ENCODE peak calls at places on chromosomes 13 and 19, in four cellular contexts. W, P, L and G are unnamed samples.

GRCh38 chr19:8696993-8697392 is 1.6 kb downstream of the ACTL9 start:
- DNase-seq in P (no peak), W (no peak), L (no peak), G (no peak)

GRCh38 chr13:31350560-31350959 is 150.8 kb downstream of the B3GLCT start:
- DNase-seq in L (no peak), P (no peak), W (no peak), G (no peak)

GRCh38 chr13:50129923-50130685 is 114.9 kb downstream of the KCNRG start:
- DNase-seq in P (peak), W (no peak), L (no peak), G (peak)

GRCh38 chr13:63554157-63554556 is 2138.5 kb upstream of the PCDH20 start:
- DNase-seq in P (no peak), W (no peak), L (no peak), G (no peak)

GRCh38 chr13:66348745-66349720 is 881.1 kb downstream of the PCDH9 start:
- DNase-seq in W (no peak), P (no peak), L (no peak), G (no peak)

GRCh38 chr19:18234194-18234593 is 8.0 kb upstream of the PDE4C start:
- DNase-seq in W (no peak), L (no peak), P (no peak), G (no peak)

GRCh38 chr19:7540761-7541480 is 5.4 kb downstream of the PNPLA6 start:
- DNase-seq in P (peak), W (no peak), L (no peak), G (peak)

GRCh38 chr19:46746281-46746965 is at the start of gene STRN4:
- DNase-seq in L (no peak), P (peak), W (no peak), G (peak)

GRCh38 chr13:46759861-46760260 is 37.1 kb downstream of the ESD start:
- DNase-seq in W (no peak), P (no peak), L (no peak), G (no peak)

GRCh38 chr13:72959643-72960042 is 99.2 kb upstream of the KLF5 start:
- DNase-seq in L (no peak), W (no peak), P (no peak), G (no peak)

GRCh38 chr13:33509642-33510229 is 224.2 kb upstream of the STARD13 start:
- DNase-seq in W (no peak), P (no peak), L (no peak), G (no peak)

GRCh38 chr13:97257800-97258799 is 36.0 kb downstream of the MBNL2 start:
- DNase-seq in L (peak), P (no peak), W (peak), G (no peak)

GRCh38 chr13:100340865-100341264 is 247.7 kb downstream of the GGACT start:
- DNase-seq in L (no peak), W (no peak), P (no peak), G (no peak)

GRCh38 chr13:28012896-28013295 is 24.4 kb upstream of the URAD start:
- DNase-seq in P (no peak), W (no peak), L (peak), G (no peak)

GRCh38 chr19:37217533-37217854 is 520 bp upstream of the ZNF383 start:
- DNase-seq in W (no peak), P (no peak), L (no peak), G (peak)

GRCh38 chr19:8240274-8241229 is 31.4 kb downstream of the CERS4 start:
- DNase-seq in L (peak), P (peak), W (peak), G (peak)

GRCh38 chr13:63249411-63249810 is 1833.8 kb upstream of the PCDH20 start:
- DNase-seq in L (no peak), P (no peak), W (no peak), G (no peak)

GRCh38 chr19:38251564-38252051 is 4.6 kb downstream of the PPP1R14A start:
- DNase-seq in L (no peak), W (no peak), P (no peak), G (no peak)

GRCh38 chr19:7868326-7868670 is 5.9 kb downstream of the PRR36 start:
- DNase-seq in L (no peak), P (no peak), W (no peak), G (no peak)

GRCh38 chr13:29369060-29369743 is 226.3 kb downstream of the SLC7A1 start:
- DNase-seq in W (peak), P (no peak), L (peak), G (peak)

GRCh38 chr19:1421958-1422305 is 14.5 kb downstream of the DAZAP1 start:
- DNase-seq in P (no peak), W (no peak), L (no peak), G (no peak)

GRCh38 chr19:43956827-43957226 is 5.8 kb downstream of the ZNF221 start:
- DNase-seq in L (no peak), P (no peak), W (no peak), G (no peak)

GRCh38 chr13:102312841-102313240 is 89.0 kb downstream of the FGF14 start:
- DNase-seq in P (no peak), W (no peak), L (no peak), G (no peak)

GRCh38 chr19:48554385-48555091 is 2.6 kb downstream of the SULT2B1 start:
- DNase-seq in P (peak), L (no peak), W (peak), G (no peak)

GRCh38 chr13:45372189-45373115 is 31.5 kb upstream of the TPT1 start:
- DNase-seq in P (no peak), W (no peak), L (no peak), G (no peak)

GRCh38 chr13:100214886-100215285 is 126.0 kb downstream of the PCCA start:
- DNase-seq in L (no peak), P (no peak), W (no peak), G (no peak)

GRCh38 chr13:106649495-106649894 is 81.6 kb upstream of the ARGLU1 start:
- DNase-seq in P (no peak), L (no peak), W (no peak), G (no peak)

GRCh38 chr13:109629737-109630136 is 156.6 kb downstream of the IRS2 start:
- DNase-seq in L (no peak), W (no peak), P (no peak), G (no peak)

GRCh38 chr13:91659583-91660415 is 261.4 kb downstream of the GPC5 start:
- DNase-seq in W (no peak), P (no peak), L (peak), G (no peak)

GRCh38 chr19:48310227-48310626 is 15.1 kb upstream of the EMP3 start:
- DNase-seq in W (peak), P (no peak), L (no peak), G (no peak)

GRCh38 chr19:29667390-29667783 is 2.1 kb downstream of the PLEKHF1 start:
- DNase-seq in L (no peak), P (no peak), W (no peak), G (no peak)
- H3K4me2 ChIP-seq in L (peak), P (peak), W (peak), G (no peak)

DNA sequence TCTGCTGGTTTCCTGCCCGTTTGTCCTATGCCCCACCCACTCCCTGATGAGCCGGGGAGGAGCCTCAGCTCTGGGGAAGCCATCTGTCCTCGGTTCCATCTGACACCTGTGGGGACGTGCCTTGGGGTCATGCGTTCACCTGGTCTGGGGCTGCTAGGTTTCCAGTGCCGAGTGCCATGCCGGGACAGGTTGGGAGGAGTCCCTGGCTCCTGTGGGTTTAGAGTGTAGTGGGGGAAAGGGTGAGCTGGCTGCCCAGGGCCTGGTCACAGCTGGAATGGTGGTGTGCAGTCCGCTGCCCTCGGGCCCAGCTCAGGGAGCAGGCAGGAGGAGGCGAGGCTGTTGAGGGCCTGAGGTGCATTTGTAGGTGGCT is 2.5 kb downstream of the KDM4B start:
- DNase-seq in W (peak), L (no peak), P (peak), G (peak)
- TF ChIP-seq CHD2 in W (no peak), L (no peak), P (no peak), G (no peak)

DNA sequence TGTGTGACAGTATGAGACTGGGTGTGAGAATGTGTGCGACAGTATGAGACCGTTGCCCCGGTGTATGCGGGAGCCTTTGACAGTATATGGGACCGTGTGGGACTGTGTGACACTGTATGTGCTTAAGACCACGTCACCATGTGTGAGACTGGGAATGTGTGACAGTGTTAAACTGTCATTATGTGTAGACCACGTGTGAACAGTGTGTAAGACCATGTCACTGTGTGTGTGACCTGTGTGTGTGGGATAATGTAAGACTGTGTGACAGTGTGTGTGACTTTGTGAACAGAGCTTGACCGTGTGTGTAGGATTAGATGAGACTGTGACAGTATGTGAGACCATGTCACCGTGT is 549 bp downstream of the ZNF583 start:
- DNase-seq in W (no peak), L (no peak), P (no peak), G (no peak)
- H3K9ac ChIP-seq in W (peak), L (peak), P (peak), G (peak)

GRCh38 chr19:15934332-15935078 is at the start of gene CYP4F11:
- DNase-seq in W (peak), L (no peak), P (no peak), G (no peak)

GRCh38 chr19:15936173-15936572 is 1.8 kb upstream of the CYP4F11 start:
- DNase-seq in L (no peak), W (no peak), P (no peak), G (no peak)

GRCh38 chr19:15935167-15935702 is 906 bp upstream of the CYP4F11 start:
- DNase-seq in L (no peak), P (no peak), W (peak), G (no peak)

GRCh38 chr19:15937771-15938170 is 3.4 kb upstream of the CYP4F11 start:
- DNase-seq in W (no peak), P (no peak), L (no peak), G (no peak)

DNA sequence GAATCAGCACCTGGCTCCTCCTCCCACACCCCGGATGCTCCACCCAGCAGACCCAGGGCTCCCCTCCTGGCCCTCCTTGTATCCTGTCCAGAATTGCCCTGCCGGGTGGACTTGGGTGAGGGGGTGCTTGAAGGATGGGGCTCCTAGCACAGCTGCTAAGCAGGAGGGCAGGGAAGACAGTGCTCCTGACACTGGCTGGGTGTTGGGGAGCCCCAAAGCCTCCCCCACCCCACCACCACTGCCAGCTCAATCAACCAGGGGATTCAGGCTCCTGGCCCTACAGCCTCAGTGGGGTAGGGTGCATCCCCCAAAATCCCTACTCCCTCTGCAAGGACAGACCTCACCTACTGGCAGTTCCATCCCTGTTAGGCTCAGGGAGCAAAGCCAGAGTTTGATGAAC is 2.6 kb upstream of the CYP4F11 start:
- DNase-seq in W (no peak), P (no peak), L (no peak), G (no peak)
- H3K4me2 ChIP-seq in W (no peak), P (no peak), L (no peak), G (no peak)

DNA sequence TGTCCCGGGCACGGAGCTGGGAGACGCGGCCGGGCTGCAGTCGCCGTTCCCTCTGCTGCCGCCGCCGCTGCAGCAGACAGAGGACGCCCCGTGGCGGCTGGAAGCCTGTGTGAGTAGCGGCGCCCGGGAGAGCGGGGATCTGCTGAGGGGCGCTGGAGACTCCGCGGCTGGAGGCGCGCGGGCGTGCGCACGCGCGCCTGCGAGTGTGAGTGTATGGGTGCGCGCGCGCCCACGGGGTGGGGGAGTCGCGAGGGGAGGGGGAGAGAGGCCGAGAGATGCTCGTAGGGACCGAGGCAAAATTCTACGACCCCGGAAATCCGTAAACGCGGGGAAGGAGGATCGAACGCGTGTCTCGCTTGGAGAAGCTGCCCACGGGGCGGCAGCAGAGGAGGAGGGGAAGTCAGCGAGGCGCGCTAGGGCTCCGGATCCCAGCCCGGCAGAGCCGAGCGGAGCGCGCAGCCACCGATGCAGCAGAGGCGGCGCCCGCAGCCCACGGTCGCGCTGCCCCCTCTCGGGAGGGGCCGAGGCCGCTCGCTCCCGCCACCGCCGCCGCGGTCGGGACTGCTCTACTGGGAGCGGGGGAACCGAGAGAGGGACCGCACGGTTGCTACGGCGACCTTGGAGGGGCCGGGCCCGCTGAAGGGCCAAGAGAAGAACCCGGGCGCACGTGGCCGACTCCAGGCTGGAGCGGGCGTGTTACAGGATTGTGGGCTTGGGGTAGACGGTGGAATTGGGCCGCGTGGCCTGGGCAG is at the start of gene ENOX1:
- DNase-seq in W (no peak), L (no peak), P (peak), G (peak)
- TF ChIP-seq CHD2 in W (no peak), L (no peak), P (no peak), G (no peak)

DNA sequence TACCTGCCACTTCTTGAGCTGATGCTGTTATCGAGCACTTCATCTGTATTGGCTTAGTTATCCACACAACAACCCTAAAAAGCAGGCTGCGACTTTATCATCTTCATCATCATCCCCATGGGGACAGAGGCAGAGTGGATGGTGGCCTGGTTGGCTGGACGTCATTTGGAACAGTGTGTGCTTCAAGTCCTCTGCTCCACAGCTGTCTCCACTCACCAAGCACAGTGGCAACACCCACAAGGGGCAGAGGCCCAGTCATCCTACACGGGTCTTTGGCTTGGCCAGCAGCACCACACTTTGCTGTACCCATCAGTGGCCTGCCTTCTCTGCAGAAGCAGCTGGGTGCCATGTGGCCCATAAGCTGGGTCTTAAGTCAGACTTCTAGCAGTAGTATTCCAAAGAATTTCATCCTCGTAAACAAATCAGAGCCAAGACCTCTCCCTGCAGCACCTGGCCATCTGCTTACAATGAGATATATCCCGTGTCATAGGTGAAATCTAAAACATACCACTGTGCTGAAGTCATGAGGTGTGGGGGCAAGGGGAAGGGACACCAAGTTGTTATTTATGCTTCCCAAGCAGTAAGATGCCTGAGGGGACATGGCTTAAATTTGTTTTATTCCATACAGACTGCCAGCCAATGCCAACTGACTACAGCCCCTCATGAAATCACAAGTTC is 47.9 kb upstream of the EPHX3 start:
- DNase-seq in P (no peak), W (no peak), L (no peak), G (no peak)
- H3K9ac ChIP-seq in P (no peak), W (no peak), L (no peak), G (no peak)

DNA sequence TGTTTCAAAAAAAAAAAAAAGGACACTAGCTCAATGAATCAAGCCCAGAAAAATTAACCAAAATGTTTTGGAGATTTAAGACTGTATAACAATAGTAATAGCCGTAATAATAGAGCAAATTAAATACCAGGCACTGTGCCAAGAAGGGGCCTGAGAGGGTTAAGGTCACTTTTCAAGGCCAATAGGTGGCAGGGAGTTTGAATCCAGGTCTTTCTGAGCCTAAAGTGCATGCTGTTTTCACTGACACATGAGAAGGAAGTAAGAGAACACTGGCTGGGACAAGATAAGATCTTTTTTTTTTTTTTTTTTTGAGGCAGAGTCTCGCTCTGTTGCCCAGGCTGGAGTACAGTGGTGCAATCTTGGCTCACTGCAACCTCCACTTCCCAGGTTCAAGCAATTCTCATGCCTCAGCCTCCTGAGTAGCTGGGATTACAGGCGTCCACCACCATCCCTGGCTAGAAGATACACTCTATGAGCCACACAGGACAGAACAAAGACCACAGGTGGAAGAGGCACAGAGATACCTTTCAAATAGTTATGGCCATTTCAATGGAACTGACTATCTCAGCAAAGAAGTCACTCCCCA is 7.7 kb downstream of the FFAR2 start:
- DNase-seq in L (no peak), P (no peak), W (peak), G (no peak)
- H3K4me2 ChIP-seq in L (no peak), P (no peak), W (no peak), G (no peak)